ENCODE peak calls at places on chromosomes 16 and 17, in eight cellular contexts. One of them, this sample, is unnamed.
A peak's percentile ranks its signal among the peaks of the same experiment; 100 is the strongest.

GRCh38 chr16:70647461-70648359 is 1.4 kb downstream of the IL34 start:
- DNase-seq in germinal center: no peak
- DNase-seq in mucosa of descending colon: no peak
- DNase-seq in activated T-cell treated with anti-CD3 and anti-CD28 coated beads, Interleukin-2, amount 50 U/mL, for 72 hours: no peak
- DNase-seq in choroid plexus epithelial cell: no peak
- DNase-seq in MG63: no peak
- DNase-seq in foreskin fibroblast: no peak
- DNase-seq in nephron progenitor cell: no peak
- DNase-seq in this sample: peak; percentile 6

GRCh38 chr17:71409712-71410111 is 711.1 kb upstream of the SOX9 start:
- DNase-seq in foreskin fibroblast: peak; percentile 91
- DNase-seq in MG63: peak; percentile 63
- DNase-seq in nephron progenitor cell: no peak
- DNase-seq in activated T-cell treated with anti-CD3 and anti-CD28 coated beads, Interleukin-2, amount 50 U/mL, for 72 hours: no peak
- DNase-seq in germinal center: no peak
- DNase-seq in mucosa of descending colon: no peak
- DNase-seq in choroid plexus epithelial cell: peak; percentile 78
- DNase-seq in this sample: no peak

GRCh38 chr17:42304187-42305030 is 16.1 kb downstream of the STAT5A start:
- DNase-seq in foreskin fibroblast: no peak
- DNase-seq in activated T-cell treated with anti-CD3 and anti-CD28 coated beads, Interleukin-2, amount 50 U/mL, for 72 hours: no peak
- DNase-seq in nephron progenitor cell: no peak
- DNase-seq in MG63: no peak
- DNase-seq in germinal center: no peak
- DNase-seq in choroid plexus epithelial cell: no peak
- DNase-seq in mucosa of descending colon: no peak
- DNase-seq in this sample: no peak

GRCh38 chr17:79925242-79925957 is 86.2 kb upstream of the CBX4 start:
- DNase-seq in MG63: peak; percentile 94
- DNase-seq in nephron progenitor cell: no peak
- DNase-seq in mucosa of descending colon: peak; percentile 88
- DNase-seq in foreskin fibroblast: peak; percentile 54
- DNase-seq in germinal center: no peak
- DNase-seq in activated T-cell treated with anti-CD3 and anti-CD28 coated beads, Interleukin-2, amount 50 U/mL, for 72 hours: no peak
- DNase-seq in choroid plexus epithelial cell: peak; percentile 51
- DNase-seq in this sample: no peak

GRCh38 chr17:79510071-79510470 is 100.8 kb downstream of the RBFOX3 start:
- DNase-seq in nephron progenitor cell: no peak
- DNase-seq in choroid plexus epithelial cell: no peak
- DNase-seq in mucosa of descending colon: no peak
- DNase-seq in germinal center: no peak
- DNase-seq in foreskin fibroblast: no peak
- DNase-seq in activated T-cell treated with anti-CD3 and anti-CD28 coated beads, Interleukin-2, amount 50 U/mL, for 72 hours: no peak
- DNase-seq in MG63: no peak
- DNase-seq in this sample: no peak

GRCh38 chr17:58783380-58783779 is 27.7 kb downstream of the PPM1E start:
- DNase-seq in germinal center: no peak
- DNase-seq in choroid plexus epithelial cell: no peak
- DNase-seq in mucosa of descending colon: no peak
- DNase-seq in nephron progenitor cell: no peak
- DNase-seq in activated T-cell treated with anti-CD3 and anti-CD28 coated beads, Interleukin-2, amount 50 U/mL, for 72 hours: no peak
- DNase-seq in MG63: no peak
- DNase-seq in foreskin fibroblast: no peak
- DNase-seq in this sample: no peak

GRCh38 chr16:53692146-53692545 is 11.5 kb downstream of the RPGRIP1L start:
- DNase-seq in activated T-cell treated with anti-CD3 and anti-CD28 coated beads, Interleukin-2, amount 50 U/mL, for 72 hours: no peak
- DNase-seq in foreskin fibroblast: no peak
- DNase-seq in nephron progenitor cell: peak; percentile 40
- DNase-seq in mucosa of descending colon: no peak
- DNase-seq in germinal center: no peak
- DNase-seq in choroid plexus epithelial cell: peak; percentile 45
- DNase-seq in MG63: no peak
- DNase-seq in this sample: no peak

GRCh38 chr17:1005361-1005946 is 8.5 kb downstream of the TIMM22 start:
- DNase-seq in nephron progenitor cell: no peak
- DNase-seq in activated T-cell treated with anti-CD3 and anti-CD28 coated beads, Interleukin-2, amount 50 U/mL, for 72 hours: no peak
- DNase-seq in MG63: peak; percentile 66
- DNase-seq in germinal center: no peak
- DNase-seq in foreskin fibroblast: peak; percentile 78
- DNase-seq in mucosa of descending colon: no peak
- DNase-seq in choroid plexus epithelial cell: peak; percentile 20
- DNase-seq in this sample: no peak

GRCh38 chr17:16939606-16940115 is 32.3 kb downstream of the TNFRSF13B start:
- DNase-seq in choroid plexus epithelial cell: no peak
- DNase-seq in activated T-cell treated with anti-CD3 and anti-CD28 coated beads, Interleukin-2, amount 50 U/mL, for 72 hours: no peak
- DNase-seq in foreskin fibroblast: no peak
- DNase-seq in MG63: no peak
- DNase-seq in nephron progenitor cell: no peak
- DNase-seq in germinal center: no peak
- DNase-seq in mucosa of descending colon: peak; percentile 36
- DNase-seq in this sample: no peak

GRCh38 chr17:51305182-51305581 is 44.8 kb downstream of the UTP18 start:
- DNase-seq in activated T-cell treated with anti-CD3 and anti-CD28 coated beads, Interleukin-2, amount 50 U/mL, for 72 hours: no peak
- DNase-seq in choroid plexus epithelial cell: no peak
- DNase-seq in mucosa of descending colon: no peak
- DNase-seq in foreskin fibroblast: no peak
- DNase-seq in germinal center: no peak
- DNase-seq in nephron progenitor cell: no peak
- DNase-seq in MG63: no peak
- DNase-seq in this sample: no peak

GRCh38 chr17:60641810-60642220 is 35.8 kb upstream of the BCAS3 start:
- DNase-seq in activated T-cell treated with anti-CD3 and anti-CD28 coated beads, Interleukin-2, amount 50 U/mL, for 72 hours: peak; percentile 63
- DNase-seq in germinal center: peak; percentile 36
- DNase-seq in mucosa of descending colon: no peak
- DNase-seq in nephron progenitor cell: peak; percentile 53
- DNase-seq in foreskin fibroblast: peak; percentile 84
- DNase-seq in choroid plexus epithelial cell: peak; percentile 94
- DNase-seq in MG63: peak; percentile 66
- DNase-seq in this sample: peak; percentile 38

GRCh38 chr17:78839762-78840529 is 668 bp downstream of the USP36 start:
- DNase-seq in activated T-cell treated with anti-CD3 and anti-CD28 coated beads, Interleukin-2, amount 50 U/mL, for 72 hours: peak; percentile 68
- DNase-seq in MG63: peak; percentile 35
- DNase-seq in foreskin fibroblast: peak; percentile 64
- DNase-seq in choroid plexus epithelial cell: peak; percentile 75
- DNase-seq in mucosa of descending colon: peak; percentile 79
- DNase-seq in nephron progenitor cell: no peak
- DNase-seq in germinal center: peak; percentile 50
- DNase-seq in this sample: peak; percentile 69

GRCh38 chr16:75566889-75567255 is 693 bp downstream of the GABARAPL2 start:
- DNase-seq in nephron progenitor cell: peak; percentile 56
- DNase-seq in activated T-cell treated with anti-CD3 and anti-CD28 coated beads, Interleukin-2, amount 50 U/mL, for 72 hours: peak; percentile 38
- DNase-seq in germinal center: no peak
- DNase-seq in mucosa of descending colon: no peak
- DNase-seq in MG63: no peak
- DNase-seq in choroid plexus epithelial cell: peak; percentile 18
- DNase-seq in foreskin fibroblast: peak; percentile 34
- DNase-seq in this sample: peak; percentile 19

GRCh38 chr17:31678431-31678830 is 180.6 kb downstream of the COPRS start:
- DNase-seq in germinal center: no peak
- DNase-seq in foreskin fibroblast: peak; percentile 68
- DNase-seq in MG63: peak; percentile 84
- DNase-seq in nephron progenitor cell: no peak
- DNase-seq in choroid plexus epithelial cell: no peak
- DNase-seq in activated T-cell treated with anti-CD3 and anti-CD28 coated beads, Interleukin-2, amount 50 U/mL, for 72 hours: no peak
- DNase-seq in mucosa of descending colon: no peak
- DNase-seq in this sample: no peak

GRCh38 chr17:66468241-66469087 is 166.1 kb downstream of the PRKCA start:
- DNase-seq in foreskin fibroblast: no peak
- DNase-seq in choroid plexus epithelial cell: peak; percentile 54
- DNase-seq in nephron progenitor cell: no peak
- DNase-seq in MG63: no peak
- DNase-seq in activated T-cell treated with anti-CD3 and anti-CD28 coated beads, Interleukin-2, amount 50 U/mL, for 72 hours: peak; percentile 11
- DNase-seq in mucosa of descending colon: no peak
- DNase-seq in germinal center: no peak
- DNase-seq in this sample: no peak

GRCh38 chr17:66855204-66855603 is 20.3 kb downstream of the CACNG5 start:
- DNase-seq in activated T-cell treated with anti-CD3 and anti-CD28 coated beads, Interleukin-2, amount 50 U/mL, for 72 hours: peak; percentile 46
- DNase-seq in nephron progenitor cell: no peak
- DNase-seq in mucosa of descending colon: no peak
- DNase-seq in MG63: no peak
- DNase-seq in foreskin fibroblast: no peak
- DNase-seq in germinal center: peak; percentile 26
- DNase-seq in choroid plexus epithelial cell: no peak
- DNase-seq in this sample: no peak

GRCh38 chr17:6811520-6811919 is 20.0 kb downstream of the TEKT1 start:
- DNase-seq in activated T-cell treated with anti-CD3 and anti-CD28 coated beads, Interleukin-2, amount 50 U/mL, for 72 hours: no peak
- DNase-seq in MG63: no peak
- DNase-seq in foreskin fibroblast: no peak
- DNase-seq in choroid plexus epithelial cell: no peak
- DNase-seq in germinal center: no peak
- DNase-seq in mucosa of descending colon: no peak
- DNase-seq in nephron progenitor cell: no peak
- DNase-seq in this sample: no peak